ENCODE peak calls at places on chromosome 10, in ten cellular contexts. Q is Panc1; J is putamen; C is activated CD8-positive, alpha-beta memory T cell treated with anti-CD3 and anti-CD28 coated beads for 1 hour; V is esophagus squamous epithelium; P is T-helper 2 cell; U is T47D; K is transverse colon; T is H4; N is ACHN. M is an unnamed sample.

GRCh38 chr10:45488365-45488764 is 114.3 kb downstream of the ALOX5 start:
- DNase-seq in J (no peak), N (no peak), C (no peak), U (no peak), P (no peak), K (no peak), V (no peak), Q (no peak), T (no peak), M (no peak)

GRCh38 chr10:124996127-124996853 is 54.4 kb downstream of the ZRANB1 start:
- DNase-seq in P (no peak), U (no peak), T (no peak), J (no peak), C (no peak), V (no peak), K (no peak), N (no peak), Q (no peak), M (no peak)

GRCh38 chr10:20481054-20481453 is 416.1 kb downstream of the NEBL start:
- DNase-seq in T (no peak), N (no peak), J (no peak), P (no peak), Q (no peak), C (no peak), V (no peak), U (no peak), K (no peak), M (no peak)

GRCh38 chr10:133329401-133330202 is 7.1 kb downstream of the CALY start:
- DNase-seq in K (peak; percentile 89), P (peak; percentile 79), V (no peak), N (peak; percentile 88), T (peak; percentile 67), U (peak; percentile 92), Q (no peak), J (peak; percentile 84), C (peak; percentile 85), M (peak; percentile 39)

GRCh38 chr10:92483539-92483938 is 90.4 kb downstream of the IDE start:
- DNase-seq in T (no peak), K (no peak), U (no peak), V (no peak), N (no peak), Q (no peak), C (no peak), J (no peak), P (no peak), M (no peak)

GRCh38 chr10:119497243-119497642 is 45.3 kb downstream of the RGS10 start:
- DNase-seq in K (no peak), Q (no peak), C (no peak), T (no peak), N (no peak), P (no peak), V (no peak), U (no peak), J (no peak), M (no peak)

GRCh38 chr10:70551971-70552422 is 50.5 kb downstream of the PRF1 start:
- DNase-seq in V (no peak), U (peak; percentile 68), C (no peak), P (no peak), T (no peak), Q (no peak), N (peak; percentile 44), J (no peak), K (peak; percentile 34), M (peak; percentile 91)

GRCh38 chr10:285216-285967 is 150.1 kb downstream of the ZMYND11 start:
- DNase-seq in J (no peak), V (no peak), N (no peak), K (no peak), C (no peak), Q (no peak), U (no peak), T (no peak), P (no peak), M (no peak)

GRCh38 chr10:110370005-110370404 is 65.3 kb upstream of the SMNDC1 start:
- DNase-seq in V (no peak), Q (no peak), C (no peak), K (no peak), U (no peak), J (no peak), P (no peak), T (no peak), N (no peak), M (no peak)

GRCh38 chr10:132562177-132562915 is 24.8 kb downstream of the INPP5A start:
- DNase-seq in Q (no peak), P (no peak), T (no peak), U (no peak), K (no peak), V (no peak), C (no peak), J (no peak), N (no peak), M (no peak)

GRCh38 chr10:52455095-52455494 is 141.0 kb downstream of the DKK1 start:
- DNase-seq in T (no peak), Q (no peak), P (no peak), C (no peak), J (no peak), U (no peak), K (no peak), N (no peak), V (no peak), M (no peak)

GRCh38 chr10:108301002-108301401 is 1136.5 kb upstream of the SORCS1 start:
- DNase-seq in C (no peak), V (no peak), J (no peak), P (no peak), U (no peak), T (no peak), N (no peak), K (no peak), Q (no peak), M (no peak)

GRCh38 chr10:18404530-18404929 is 246.9 kb downstream of the NSUN6 start:
- DNase-seq in V (no peak), C (no peak), K (no peak), P (no peak), J (no peak), Q (no peak), U (no peak), T (no peak), N (no peak), M (no peak)

GRCh38 chr10:96413151-96413787 is 54.5 kb upstream of the OPALIN start:
- DNase-seq in P (no peak), C (no peak), N (no peak), J (no peak), U (no peak), V (no peak), K (no peak), T (no peak), Q (no peak), M (no peak)

GRCh38 chr10:21715531-21716195 is 181.6 kb downstream of the MLLT10 start:
- DNase-seq in Q (no peak), T (no peak), V (no peak), N (no peak), J (no peak), P (no peak), K (no peak), C (no peak), U (no peak), M (peak; percentile 39)

GRCh38 chr10:34808789-34809745 is 6.0 kb downstream of the PARD3 start:
- DNase-seq in U (no peak), V (no peak), C (no peak), N (peak; percentile 67), T (no peak), P (no peak), J (peak; percentile 49), K (no peak), Q (no peak), M (no peak)

GRCh38 chr10:103265712-103266329 is 11.1 kb upstream of the INA start:
- DNase-seq in N (peak; percentile 72), C (no peak), Q (no peak), T (peak; percentile 28), P (no peak), J (no peak), K (peak; percentile 50), U (peak; percentile 49), V (no peak), M (no peak)

GRCh38 chr10:132281915-132282666 is 25.7 kb downstream of the STK32C start:
- DNase-seq in C (no peak), J (no peak), N (no peak), U (no peak), P (no peak), K (no peak), T (no peak), V (no peak), Q (no peak), M (no peak)

GRCh38 chr10:44306147-44306710 is 78.7 kb downstream of the CXCL12 start:
- DNase-seq in T (peak; percentile 68), P (no peak), N (no peak), K (no peak), C (no peak), U (no peak), V (no peak), Q (no peak), J (no peak), M (peak; percentile 13)

GRCh38 chr10:24556137-24556536 is 167.6 kb downstream of the ARHGAP21 start:
- DNase-seq in C (no peak), N (no peak), U (no peak), V (no peak), K (no peak), T (no peak), Q (no peak), J (no peak), P (no peak), M (no peak)

GRCh38 chr10:69645296-69645665 is 15.2 kb downstream of the FAM241B start:
- DNase-seq in K (no peak), V (no peak), C (no peak), J (peak; percentile 82), T (no peak), Q (no peak), U (no peak), N (no peak), P (no peak), M (no peak)

GRCh38 chr10:22999942-23000341 is 72.1 kb downstream of the ARMC3 start:
- DNase-seq in Q (no peak), T (no peak), U (no peak), P (no peak), N (no peak), C (no peak), K (no peak), V (no peak), J (no peak), M (no peak)

GRCh38 chr10:110413049-110413783 is 84.5 kb upstream of the DUSP5 start:
- DNase-seq in P (no peak), U (no peak), K (no peak), Q (no peak), T (no peak), V (no peak), J (no peak), N (peak; percentile 14), C (no peak), M (no peak)

GRCh38 chr10:119859422-119860258 is 13.0 kb downstream of the MCMBP start:
- DNase-seq in Q (no peak), N (peak; percentile 61), U (no peak), V (no peak), P (no peak), J (no peak), T (peak; percentile 50), C (no peak), K (no peak), M (no peak)

GRCh38 chr10:56823849-56824248 is 462.8 kb upstream of the ZWINT start:
- DNase-seq in V (no peak), N (peak; percentile 42), J (no peak), U (peak; percentile 16), P (no peak), K (no peak), C (no peak), T (peak; percentile 5), Q (peak; percentile 0), M (no peak)

GRCh38 chr10:92756233-92757065 is 66.7 kb downstream of the HHEX start:
- DNase-seq in P (no peak), U (no peak), K (peak; percentile 27), N (no peak), J (peak; percentile 21), T (peak; percentile 19), C (no peak), Q (no peak), V (no peak), M (no peak)

GRCh38 chr10:71349401-71349800 is 30.3 kb downstream of the SLC29A3 start:
- DNase-seq in T (peak; percentile 62), C (no peak), P (no peak), Q (no peak), V (no peak), N (no peak), U (no peak), K (no peak), J (no peak), M (no peak)

M was measured in BJ.